ENCODE peak calls at places on chromosomes 7 and 10, in eight cellular contexts. O, K, L, J, D, S, B and R are unnamed samples.

GRCh38 chr10:4447977-4448376 is 378.0 kb upstream of the AKR1E2 start:
- DNase-seq in S (no peak), D (no peak), K (peak), B (no peak), L (no peak), O (no peak), J (no peak), R (no peak)

GRCh38 chr7:101172854-101173751 is 7.0 kb downstream of the NAT16 start:
- DNase-seq in S (no peak), O (peak), L (no peak), K (peak), B (no peak), J (peak), D (no peak), R (no peak)

GRCh38 chr10:52424343-52424742 is 110.3 kb downstream of the DKK1 start:
- DNase-seq in K (no peak), L (no peak), J (no peak), D (no peak), B (no peak), S (no peak), O (no peak), R (no peak)

GRCh38 chr7:33050425-33051318 is 11.9 kb downstream of the NT5C3A start:
- DNase-seq in J (peak), D (no peak), K (peak), S (no peak), O (peak), L (no peak), B (no peak), R (no peak)

GRCh38 chr10:50561266-50561665 is 62.5 kb downstream of the SGMS1 start:
- DNase-seq in D (peak), O (no peak), B (no peak), L (no peak), J (no peak), K (peak), S (no peak), R (no peak)

GRCh38 chr7:129777993-129778769 is 166.7 kb downstream of the NRF1 start:
- DNase-seq in D (no peak), L (no peak), S (no peak), K (no peak), B (no peak), J (no peak), O (no peak), R (no peak)

GRCh38 chr7:71329030-71329668 is 197.2 kb downstream of the GALNT17 start:
- DNase-seq in J (no peak), S (no peak), B (no peak), L (no peak), O (no peak), K (no peak), D (no peak), R (no peak)

GRCh38 chr7:106659369-106659962 is 1.5 kb downstream of the CCDC71L start:
- DNase-seq in S (no peak), D (no peak), J (no peak), K (peak), B (no peak), L (no peak), O (no peak), R (no peak)

GRCh38 chr7:115642194-115642593 is 388.4 kb downstream of the TFEC start:
- DNase-seq in O (no peak), S (no peak), D (no peak), B (no peak), K (no peak), J (no peak), L (no peak), R (no peak)

GRCh38 chr10:96369890-96370574 is 11.2 kb upstream of the OPALIN start:
- DNase-seq in L (no peak), J (no peak), O (peak), B (peak), K (no peak), D (no peak), S (no peak), R (no peak)

GRCh38 chr10:63268139-63268797 is 135.1 kb downstream of the NRBF2 start:
- DNase-seq in S (no peak), O (peak), K (peak), B (no peak), L (no peak), J (no peak), D (no peak), R (no peak)

GRCh38 chr10:75611081-75611971 is 179.9 kb downstream of the LRMDA start:
- DNase-seq in J (no peak), B (no peak), O (no peak), D (no peak), K (no peak), L (no peak), S (no peak), R (no peak)

GRCh38 chr7:18347170-18347569 is 148.4 kb upstream of the HDAC9 start:
- DNase-seq in B (no peak), O (no peak), K (peak), D (no peak), S (no peak), J (no peak), L (no peak), R (no peak)

GRCh38 chr7:135791543-135792120 is 43.0 kb upstream of the FAM180A start:
- DNase-seq in B (no peak), S (no peak), K (no peak), O (no peak), J (no peak), D (no peak), L (no peak), R (no peak)

GRCh38 chr10:33133557-33133956 is 175.5 kb upstream of the ITGB1 start:
- DNase-seq in L (no peak), K (no peak), J (no peak), D (peak), O (no peak), S (no peak), B (no peak), R (no peak)

GRCh38 chr10:91340613-91341362 is 69.4 kb upstream of the HECTD2 start:
- DNase-seq in L (no peak), O (peak), K (peak), D (peak), S (no peak), B (no peak), J (no peak), R (no peak)